ENCODE peak calls at places on chromosomes 4 and X, in four cellular contexts. V is activated naive CD4-positive, alpha-beta T cell treated with Interleukin-2 at 50 U/mL for 16 hours; W is hepatic stellate cell; H is GM23338. E is an unnamed sample.
A peak's percentile ranks its signal among the peaks of the same experiment; 100 is the strongest.

GRCh38 chr4:111113591-111113990 is 490.7 kb upstream of the PITX2 start:
- DNase-seq in V (no peak), W (no peak), H (no peak), E (no peak)

GRCh38 chr4:165308606-165309005 is 18.9 kb upstream of the MSMO1 start:
- DNase-seq in V (no peak), W (no peak), H (no peak), E (no peak)

GRCh38 chrX:349196-349595 is 30.6 kb upstream of the GTPBP6 start:
- DNase-seq in V (no peak), W (no peak), H (no peak), E (no peak)

GRCh38 chr4:142236268-142236667 is 599.9 kb downstream of the IL15 start:
- DNase-seq in V (no peak), W (no peak), H (no peak), E (no peak)

GRCh38 chrX:47649781-47650163 is 591 bp downstream of the ELK1 start:
- DNase-seq in V (no peak), W (no peak), H (no peak), E (no peak)

GRCh38 chr4:93312299-93312698 is 516.3 kb upstream of the ATOH1 start:
- DNase-seq in V (no peak), W (no peak), H (no peak), E (no peak)

GRCh38 chrX:39560285-39560684 is 537.5 kb downstream of the BCOR start:
- DNase-seq in V (no peak), W (no peak), H (no peak), E (no peak)

GRCh38 chr4:71559957-71560541 is 221.2 kb downstream of the SLC4A4 start:
- DNase-seq in V (no peak), W (peak; percentile 1), H (no peak), E (peak; percentile 21)

GRCh38 chrX:46327229-46328081 is 217.8 kb downstream of the ZNF674 start:
- DNase-seq in V (no peak), W (peak; percentile 12), H (peak; percentile 91), E (no peak)

GRCh38 chr4:7015383-7016035 is 27.7 kb upstream of the TADA2B start:
- DNase-seq in V (no peak), W (peak; percentile 68), H (no peak), E (no peak)

GRCh38 chr4:5365071-5366008 is 314.1 kb downstream of the STK32B start:
- DNase-seq in V (no peak), W (no peak), H (peak; percentile 36), E (peak; percentile 56)

GRCh38 chr4:154467886-154468285 is 23.7 kb downstream of the DCHS2 start:
- DNase-seq in V (no peak), W (no peak), H (no peak), E (no peak)

GRCh38 chrX:39869846-39870601 is 227.7 kb downstream of the BCOR start:
- DNase-seq in V (peak; percentile 78), W (peak; percentile 34), H (no peak), E (no peak)

GRCh38 chr4:54942735-54943134 is 182.7 kb downstream of the KDR start:
- DNase-seq in V (peak; percentile 24), W (no peak), H (no peak), E (no peak)

GRCh38 chrX:153353416-153353815 is 19.5 kb downstream of the ZNF275 start:
- DNase-seq in V (no peak), W (no peak), H (peak; percentile 36), E (no peak)

GRCh38 chr4:168408620-168409019 is 71.7 kb downstream of the DDX60L start:
- DNase-seq in V (no peak), W (peak; percentile 55), H (no peak), E (peak; percentile 97)

GRCh38 chrX:72539822-72540221 is 32.8 kb downstream of the HDAC8 start:
- DNase-seq in V (no peak), W (no peak), H (peak; percentile 1), E (no peak)

GRCh38 chrX:47707031-47707780 is 48.2 kb upstream of the UXT start:
- DNase-seq in V (no peak), W (no peak), H (no peak), E (no peak)

GRCh38 chr4:112956458-112956857 is 93.0 kb upstream of the ANK2 start:
- DNase-seq in V (no peak), W (no peak), H (no peak), E (no peak)

GRCh38 chr4:64718091-64718490 is 308.8 kb upstream of the TECRL start:
- DNase-seq in V (no peak), W (no peak), H (peak; percentile 45), E (no peak)

GRCh38 chr4:80913381-80913780 is 117.1 kb upstream of the BMP3 start:
- DNase-seq in V (no peak), W (no peak), H (no peak), E (no peak)

GRCh38 chrX:140206657-140207056 is 241.3 kb upstream of the CXorf66 start:
- DNase-seq in V (no peak), W (no peak), H (no peak), E (no peak)

GRCh38 chr4:153426207-153426886 is 39.8 kb upstream of the TMEM131L start:
- DNase-seq in V (no peak), W (no peak), H (no peak), E (no peak)

GRCh38 chrX:150643271-150643670 is 49.9 kb upstream of the MTMR1 start:
- DNase-seq in V (no peak), W (no peak), H (no peak), E (no peak)

GRCh38 chr4:6362896-6363295 is 93.2 kb downstream of the WFS1 start:
- DNase-seq in V (no peak), W (peak; percentile 37), H (peak; percentile 78), E (no peak)

GRCh38 chr4:6668391-6668790 is 25.3 kb upstream of the S100P start:
- DNase-seq in V (no peak), W (peak; percentile 75), H (no peak), E (no peak)

GRCh38 chrX:57821703-57822375 is 88.4 kb downstream of the ZXDA start:
- DNase-seq in V (no peak), W (peak; percentile 21), H (peak; percentile 74), E (peak; percentile 16)

GRCh38 chr4:138037716-138038115 is 204.4 kb downstream of the SLC7A11 start:
- DNase-seq in V (no peak), W (peak; percentile 19), H (peak; percentile 17), E (no peak)

GRCh38 chr4:135123632-135124031 is 922.0 kb upstream of the PABPC4L start:
- DNase-seq in V (no peak), W (no peak), H (no peak), E (no peak)

GRCh38 chrX:17596051-17596450 is 141.2 kb upstream of the SCML1 start:
- DNase-seq in V (no peak), W (no peak), H (no peak), E (no peak)